ENCODE peak calls at places on chromosomes 2 and 18, in nine cellular contexts. T is adrenal gland, C is body of pancreas, U is heart right ventricle, Z is neural progenitor cell, P is nephron progenitor cell, N is glutamatergic neuron, G is fibroblast of the aortic adventitia, A is AG10803. Q is an unnamed sample.

GRCh38 chr2:29788066-29788465 is 133.3 kb downstream of the ALK start:
- DNase-seq in T (no peak), P (no peak), N (no peak), Z (no peak), U (no peak), A (no peak), C (no peak), G (no peak), Q (no peak)

GRCh38 chr2:43676322-43677050 is at the start of gene C1GALT1C1L:
- DNase-seq in T (peak; percentile 62), Z (no peak), C (peak; percentile 65), A (peak; percentile 49), G (peak; percentile 50), P (no peak), U (peak; percentile 64), N (peak; percentile 49), Q (peak; percentile 24)

GRCh38 chr2:120017201-120017600 is 4.3 kb downstream of the EPB41L5 start:
- DNase-seq in C (no peak), U (no peak), Z (no peak), T (no peak), N (no peak), P (no peak), A (no peak), G (peak; percentile 6), Q (no peak)

GRCh38 chr2:178863856-178864620 is 56.8 kb upstream of the TTN start:
- DNase-seq in T (peak; percentile 75), G (peak; percentile 69), P (peak; percentile 8), Z (peak; percentile 8), U (peak; percentile 87), C (peak; percentile 40), N (peak; percentile 16), A (peak; percentile 32), Q (no peak)

GRCh38 chr2:240789501-240790369 is 30.3 kb downstream of the KIF1A start:
- DNase-seq in C (no peak), P (peak; percentile 5), A (no peak), T (no peak), N (peak; percentile 12), G (no peak), Z (no peak), U (no peak), Q (no peak)

GRCh38 chr2:35163948-35164347 is 1191.6 kb upstream of the CRIM1 start:
- DNase-seq in A (no peak), C (no peak), Z (no peak), N (no peak), U (no peak), P (no peak), G (no peak), T (no peak), Q (no peak)

GRCh38 chr2:57906152-57906732 is 140.4 kb upstream of the VRK2 start:
- DNase-seq in N (no peak), U (no peak), C (no peak), P (peak; percentile 4), G (peak; percentile 80), Z (peak; percentile 71), T (no peak), A (peak; percentile 68), Q (no peak)

GRCh38 chr2:124325667-124326425 is 300.8 kb downstream of the CNTNAP5 start:
- DNase-seq in U (no peak), Z (no peak), T (no peak), A (no peak), P (no peak), N (no peak), C (no peak), G (no peak), Q (no peak)

GRCh38 chr2:238601433-238602222 is 174.9 kb downstream of the ASB1 start:
- DNase-seq in U (no peak), A (peak; percentile 82), Z (no peak), T (peak; percentile 41), C (peak; percentile 20), N (no peak), P (no peak), G (peak; percentile 99), Q (no peak)

GRCh38 chr18:63511285-63511684 is 30.9 kb upstream of the SERPINB12 start:
- DNase-seq in N (peak; percentile 42), Z (peak; percentile 76), U (peak; percentile 17), C (peak; percentile 26), T (peak; percentile 30), A (peak; percentile 57), G (peak; percentile 55), P (peak; percentile 41), Q (no peak)

GRCh38 chr2:72981516-72981915 is 64.2 kb downstream of the EMX1 start:
- DNase-seq in C (no peak), Z (no peak), A (no peak), U (no peak), N (no peak), G (no peak), T (no peak), P (no peak), Q (no peak)

GRCh38 chr2:7467782-7468447 is 550.7 kb downstream of the RNF144A start:
- DNase-seq in C (no peak), Z (no peak), G (no peak), P (no peak), U (no peak), N (no peak), T (no peak), A (no peak), Q (no peak)

DNA sequence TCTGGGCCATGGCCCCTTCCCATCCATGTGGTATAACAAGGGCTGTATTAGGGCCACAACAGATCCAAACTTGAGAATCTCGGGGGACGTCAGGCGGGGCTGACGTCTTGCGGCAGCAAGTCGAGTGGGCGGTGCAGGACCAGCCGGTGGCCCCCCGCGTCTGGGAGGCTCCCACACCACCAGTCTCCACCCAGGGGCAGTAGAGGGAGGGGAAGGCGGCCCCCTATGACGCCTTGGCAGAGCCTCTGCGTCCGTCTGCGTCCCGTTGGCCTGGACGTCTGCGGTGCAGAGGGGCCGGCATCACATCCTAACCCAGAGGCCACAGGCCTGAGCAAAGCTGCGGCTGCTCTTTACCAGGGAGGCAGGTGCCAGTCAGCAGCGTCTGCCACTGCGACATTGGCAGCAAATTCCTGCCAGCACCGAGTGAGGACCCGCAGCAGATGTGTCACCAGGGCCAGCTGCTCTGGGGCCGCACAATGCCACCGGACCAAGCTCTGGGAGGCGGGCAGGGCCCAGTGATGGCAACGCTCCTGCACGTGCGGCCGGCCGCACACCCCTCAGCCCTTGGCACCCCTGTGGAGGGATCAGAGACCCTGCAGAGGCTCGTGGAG is 73.8 kb downstream of the KCNG2 start:
- DNase-seq in N (no peak), T (no peak), C (no peak), G (no peak), A (no peak), Z (no peak), U (no peak), P (no peak), Q (no peak)
- TF ChIP-seq CTCF in N (no peak), T (no peak), C (no peak), G (no peak), A (no peak), Z (no peak), U (no peak), P (no peak), Q (no peak)

GRCh38 chr2:54115284-54116137 is at the start of gene ACYP2:
- DNase-seq in G (peak; percentile 95), C (peak; percentile 96), N (peak; percentile 98), T (peak; percentile 95), Z (peak; percentile 98), A (peak; percentile 96), U (peak; percentile 97), P (peak; percentile 89), Q (peak; percentile 88)
- TF ChIP-seq CTCF in G (peak; percentile 31), C (peak; percentile 26), N (no peak), T (no peak), Z (peak; percentile 33), A (peak; percentile 43), U (no peak), P (no peak), Q (peak; percentile 16)

GRCh38 chr2:98935111-98935770 is 784 bp downstream of the CRACDL start:
- DNase-seq in G (no peak), C (no peak), T (no peak), Z (peak; percentile 24), U (no peak), P (no peak), A (no peak), N (no peak), Q (no peak)

GRCh38 chr2:98936917-98937351 is 909 bp upstream of the CRACDL start:
- DNase-seq in Z (peak; percentile 81), A (no peak), P (peak; percentile 57), C (no peak), N (peak; percentile 36), G (no peak), T (no peak), U (no peak), Q (no peak)

GRCh38 chr2:98935777-98936132 is 270 bp downstream of the CRACDL start:
- DNase-seq in Z (no peak), A (no peak), T (no peak), P (no peak), U (no peak), C (no peak), N (no peak), G (no peak), Q (no peak)

GRCh38 chr2:98937906-98938305 is 1.9 kb upstream of the CRACDL start:
- DNase-seq in Z (no peak), P (no peak), G (no peak), C (no peak), N (no peak), T (no peak), A (no peak), U (no peak), Q (no peak)

DNA sequence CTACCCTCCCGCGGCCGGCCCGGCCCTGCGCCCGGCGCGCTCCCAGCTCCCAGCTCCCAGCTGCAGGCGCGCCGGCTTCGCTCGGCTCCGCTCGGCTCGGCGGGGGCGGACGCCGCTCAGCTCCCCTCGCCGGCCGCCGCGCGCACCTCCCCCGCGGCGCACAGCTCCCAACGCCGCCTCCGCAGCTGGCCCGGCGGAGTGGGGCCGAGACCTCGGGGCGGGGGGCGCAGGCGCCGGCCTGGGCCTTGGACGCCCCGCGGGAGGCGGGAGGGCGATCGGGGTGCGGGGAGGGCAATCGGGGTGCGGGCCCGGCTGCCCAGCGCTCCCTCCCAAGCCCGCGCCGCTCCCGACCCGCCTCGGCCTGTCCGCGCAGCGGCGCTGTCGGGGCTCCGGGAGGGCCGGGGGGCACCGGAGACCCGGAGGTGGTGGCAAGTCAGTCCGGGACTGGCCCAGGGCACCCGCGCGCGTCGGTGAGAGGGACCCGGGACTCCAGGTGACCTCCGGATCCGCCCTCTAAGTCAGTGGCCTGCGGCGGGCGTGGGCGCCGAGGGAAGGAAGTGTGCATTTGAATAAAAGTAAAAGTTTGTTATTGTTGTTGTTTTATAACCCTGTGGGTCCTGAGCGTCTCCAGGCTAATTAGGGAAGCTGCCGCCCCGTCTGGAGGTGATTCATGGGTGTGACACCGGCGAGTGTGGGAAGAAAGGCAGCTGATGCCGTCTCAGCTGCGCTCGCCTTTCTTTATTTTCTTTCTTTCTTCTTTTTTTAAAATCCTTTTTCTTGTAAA is at the start of gene CRACDL:
- DNase-seq in C (peak; percentile 63), A (no peak), P (peak; percentile 73), Z (peak; percentile 83), U (no peak), T (no peak), G (no peak), N (peak; percentile 58), Q (no peak)
- TF ChIP-seq CTCF in C (no peak), A (no peak), P (no peak), Z (peak; percentile 35), U (no peak), T (no peak), G (no peak), N (no peak), Q (no peak)

DNA sequence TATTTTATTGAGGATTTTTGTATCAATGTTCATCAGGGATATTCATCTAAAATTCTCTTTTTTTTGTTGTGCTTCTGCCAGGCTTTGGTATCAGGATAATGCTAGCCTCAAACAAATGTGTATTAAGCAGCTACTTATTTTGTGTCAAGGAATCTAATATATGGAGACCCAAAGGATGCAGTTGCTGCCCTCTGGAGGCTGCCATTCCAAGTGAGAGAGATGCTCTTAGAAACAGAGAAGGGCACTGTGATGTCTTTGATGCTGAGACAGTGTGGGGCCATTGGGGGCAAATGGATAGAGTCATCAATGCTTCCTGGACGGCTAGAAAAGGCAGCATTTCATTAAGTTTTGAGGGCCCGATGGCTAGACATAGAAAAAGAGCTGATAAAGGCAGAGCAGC is 292.6 kb downstream of the SETBP1 start:
- DNase-seq in G (no peak), Z (peak; percentile 25), U (no peak), A (no peak), C (no peak), T (no peak), P (no peak), N (no peak), Q (no peak)
- TF ChIP-seq CTCF in G (no peak), Z (peak; percentile 37), U (peak; percentile 36), A (peak; percentile 35), C (no peak), T (no peak), P (no peak), N (no peak), Q (no peak)

Q was measured in breast epithelium.